ENCODE peak calls at places on chromosomes 1 and 21, in ten cellular contexts. P, H, M, Q, D, F, U, A, R and G are unnamed samples.

GRCh38 chr1:115654663-115655306 is 13.0 kb downstream of the VANGL1 start:
- DNase-seq in P (no peak), H (peak; percentile 23), M (no peak), Q (no peak), D (peak; percentile 75), F (no peak), U (no peak), A (no peak), R (no peak), G (no peak)

GRCh38 chr1:226821719-226822085 is 48.7 kb upstream of the PSEN2 start:
- DNase-seq in P (no peak), H (peak; percentile 36), M (no peak), Q (no peak), D (peak; percentile 76), F (no peak), U (no peak), A (no peak), R (no peak), G (peak; percentile 62)

GRCh38 chr1:109466440-109467300 is at the start of gene SYPL2:
- DNase-seq in P (peak; percentile 61), H (peak; percentile 57), M (no peak), Q (peak; percentile 44), D (peak; percentile 27), F (peak; percentile 13), U (no peak), A (no peak), R (peak; percentile 59), G (peak; percentile 85)

GRCh38 chr1:12549460-12550349 is 68.3 kb downstream of the DHRS3 start:
- DNase-seq in P (peak; percentile 52), H (peak; percentile 92), M (peak; percentile 56), Q (no peak), D (peak; percentile 99), F (no peak), U (no peak), A (peak; percentile 6), R (no peak), G (peak; percentile 95)

GRCh38 chr1:88302843-88303486 is 381.1 kb upstream of the PKN2 start:
- DNase-seq in P (no peak), H (peak; percentile 19), M (peak; percentile 21), Q (no peak), D (peak; percentile 42), F (peak; percentile 24), U (no peak), A (no peak), R (no peak), G (peak; percentile 61)

GRCh38 chr1:6911229-6911941 is 126.1 kb downstream of the CAMTA1 start:
- DNase-seq in P (no peak), H (no peak), M (no peak), Q (no peak), D (no peak), F (no peak), U (no peak), A (no peak), R (no peak), G (peak; percentile 63)

GRCh38 chr1:232635778-232636356 is 5.9 kb upstream of the SIPA1L2 start:
- DNase-seq in P (no peak), H (peak; percentile 58), M (no peak), Q (no peak), D (peak; percentile 67), F (peak; percentile 60), U (no peak), A (no peak), R (peak; percentile 60), G (peak; percentile 72)

GRCh38 chr21:28781602-28782274 is 210.9 kb downstream of the LTN1 start:
- DNase-seq in P (no peak), H (peak; percentile 44), M (no peak), Q (no peak), D (peak; percentile 28), F (no peak), U (no peak), A (no peak), R (no peak), G (peak; percentile 16)

GRCh38 chr1:87007323-87007722 is 92.9 kb downstream of the HS2ST1 start:
- DNase-seq in P (no peak), H (no peak), M (no peak), Q (no peak), D (no peak), F (no peak), U (no peak), A (no peak), R (no peak), G (no peak)

GRCh38 chr1:8392522-8392921 is 74.6 kb downstream of the SLC45A1 start:
- DNase-seq in P (no peak), H (no peak), M (no peak), Q (no peak), D (no peak), F (no peak), U (no peak), A (no peak), R (no peak), G (no peak)

GRCh38 chr21:44947930-44948331 is 8.1 kb downstream of the SLX9 start:
- DNase-seq in P (peak; percentile 48), H (no peak), M (no peak), Q (no peak), D (no peak), F (no peak), U (no peak), A (no peak), R (no peak), G (no peak)

GRCh38 chr1:109877320-109877771 is 33.3 kb upstream of the CSF1 start:
- DNase-seq in P (peak; percentile 72), H (peak; percentile 98), M (peak; percentile 82), Q (no peak), D (peak; percentile 44), F (peak; percentile 51), U (no peak), A (no peak), R (no peak), G (peak; percentile 83)

GRCh38 chr21:45534591-45535331 is 7.5 kb downstream of the SLC19A1 start:
- DNase-seq in P (peak; percentile 76), H (no peak), M (no peak), Q (no peak), D (peak; percentile 39), F (peak; percentile 74), U (no peak), A (no peak), R (no peak), G (peak; percentile 71)

GRCh38 chr1:227356582-227357228 is 38.4 kb upstream of the CDC42BPA start:
- DNase-seq in P (no peak), H (no peak), M (no peak), Q (no peak), D (peak; percentile 59), F (no peak), U (no peak), A (no peak), R (no peak), G (no peak)